ENCODE peak calls at places on chromosomes 12 and 14, in ten cellular contexts. G is stimulated activated CD8-positive, alpha-beta memory T cell treated with anti-CD3 and anti-CD28 coated beads, Interleukin-2, amount 100 ng/mL, for 48 hours; J is T1000; D is stimulated activated CD4-positive, alpha-beta T cell treated with anti-CD3 and anti-CD28 coated beads, Interleukin-4, amount 100 ng/mL, for 4 hours; P is GM23248; Y is activated CD4-positive, alpha-beta memory T cell treated with anti-CD3 and anti-CD28 coated beads for 36 hours; A is lung; W is Daoy; U is T follicular helper cell; I is MM.1S. O is an unnamed sample.

GRCh38 chr14:60092516-60092915 is 793 bp downstream of the PCNX4 start:
- DNase-seq in U (no peak), J (peak), G (no peak), D (peak), A (no peak), W (peak), I (peak), Y (peak), P (peak), O (no peak)

GRCh38 chr14:95398630-95399547 is 79.2 kb upstream of the CLMN start:
- DNase-seq in P (no peak), I (no peak), D (no peak), J (no peak), A (no peak), U (no peak), G (no peak), W (no peak), Y (no peak), O (no peak)

GRCh38 chr12:131025939-131026702 is 72.4 kb downstream of the ADGRD1 start:
- DNase-seq in Y (no peak), U (no peak), D (no peak), P (no peak), I (no peak), G (no peak), J (no peak), A (no peak), W (peak), O (no peak)

GRCh38 chr12:105502426-105502930 is 172.0 kb downstream of the C12orf75 start:
- DNase-seq in J (no peak), Y (no peak), D (no peak), W (no peak), P (no peak), U (no peak), A (no peak), I (no peak), G (no peak), O (no peak)

GRCh38 chr12:66708704-66709443 is 30.0 kb upstream of the GRIP1 start:
- DNase-seq in I (peak), U (no peak), D (no peak), G (no peak), J (no peak), A (no peak), P (peak), W (no peak), Y (no peak), O (no peak)

GRCh38 chr14:99257673-99258221 is 14.2 kb downstream of the BCL11B start:
- DNase-seq in J (no peak), U (no peak), P (no peak), D (no peak), Y (peak), I (no peak), A (no peak), W (no peak), G (no peak), O (no peak)

GRCh38 chr12:52205584-52206308 is 13.9 kb upstream of the KRT80 start:
- DNase-seq in P (no peak), A (no peak), I (no peak), U (no peak), D (no peak), J (no peak), W (no peak), Y (no peak), G (no peak), O (no peak)

GRCh38 chr14:99122521-99123125 is 149.4 kb downstream of the BCL11B start:
- DNase-seq in D (no peak), W (peak), J (no peak), U (no peak), Y (no peak), G (no peak), I (no peak), A (peak), P (no peak), O (no peak)

GRCh38 chr14:104082807-104083206 is 2.7 kb upstream of the ASPG start:
- DNase-seq in D (no peak), W (no peak), I (no peak), G (no peak), P (no peak), A (peak), Y (no peak), J (no peak), U (no peak), O (peak)

GRCh38 chr12:109535863-109536250 is 37.4 kb downstream of the MMAB start:
- DNase-seq in W (no peak), G (no peak), D (no peak), J (no peak), Y (no peak), I (no peak), P (no peak), A (no peak), U (no peak), O (no peak)

GRCh38 chr14:73741386-73741875 is 27.2 kb upstream of the PNMA1 start:
- DNase-seq in J (peak), U (peak), I (no peak), Y (peak), G (peak), D (peak), A (peak), P (peak), W (peak), O (peak)

GRCh38 chr12:52223411-52224039 is 9.5 kb upstream of the KRT7 start:
- DNase-seq in I (no peak), U (no peak), W (peak), P (peak), G (no peak), Y (no peak), J (no peak), D (no peak), A (no peak), O (no peak)

GRCh38 chr12:53613821-53614220 is 12.4 kb downstream of the ATF7 start:
- DNase-seq in W (no peak), G (no peak), P (peak), Y (no peak), I (no peak), U (no peak), A (no peak), D (no peak), J (no peak), O (no peak)

GRCh38 chr12:47067778-47068431 is 11.5 kb upstream of the PCED1B start:
- DNase-seq in D (no peak), W (no peak), G (no peak), J (no peak), P (no peak), I (no peak), A (no peak), U (no peak), Y (no peak), O (no peak)

GRCh38 chr14:95133282-95133681 is 24.0 kb downstream of the DICER1 start:
- DNase-seq in I (no peak), G (no peak), P (no peak), W (no peak), U (no peak), Y (no peak), D (no peak), A (no peak), J (no peak), O (no peak)

GRCh38 chr12:101607894-101608293 is 13.1 kb downstream of the MYBPC1 start:
- DNase-seq in P (no peak), U (no peak), J (no peak), W (no peak), G (no peak), D (no peak), A (no peak), Y (no peak), I (no peak), O (no peak)

GRCh38 chr14:99881011-99881410 is 87.8 kb downstream of the EML1 start:
- DNase-seq in G (no peak), Y (no peak), P (peak), A (no peak), W (no peak), J (no peak), D (no peak), U (no peak), I (no peak), O (no peak)

GRCh38 chr12:109818900-109819500 is 14.2 kb downstream of the TRPV4 start:
- DNase-seq in U (no peak), W (peak), P (peak), J (no peak), A (no peak), G (no peak), Y (no peak), I (no peak), D (no peak), O (peak)

GRCh38 chr12:68885381-68885780 is 47.6 kb downstream of the CPM start:
- DNase-seq in G (no peak), Y (no peak), J (no peak), P (no peak), A (no peak), W (no peak), D (no peak), U (no peak), I (no peak), O (no peak)

GRCh38 chr12:1926274-1926673 is 7.8 kb upstream of the CACNA2D4 start:
- DNase-seq in Y (no peak), I (no peak), D (no peak), G (no peak), P (no peak), U (no peak), A (peak), J (no peak), W (no peak), O (no peak)

O was measured in H54.